ENCODE peak calls at places on chromosomes 11 and 22, in nine cellular contexts. Q is mucosa of descending colon; P is activated gamma-delta T cell; G is activated CD4-positive, alpha-beta memory T cell treated with anti-CD3 and anti-CD28 coated beads, Interleukin-2, amount 10 ng/mL, durations not matched to agents 7 days and 5 days; M is posterior cingulate gyrus; U is NCI-H1417; H is effector CD4-positive, alpha-beta T cell; L is activated T-cell treated with anti-CD3 and anti-CD28 coated beads, Interleukin-2, amount 50 U/mL, for 4 hours; O is left ventricle myocardium inferior. Z is an unnamed sample.

GRCh38 chr11:34404280-34404679 is 34.5 kb upstream of the CAT start:
- DNase-seq in Q (no peak), P (no peak), G (no peak), M (no peak), U (no peak), H (no peak), L (no peak), O (no peak), Z (no peak)

GRCh38 chr11:63768232-63769043 is at the start of gene ZFTA:
- DNase-seq in Q (peak), P (peak), G (peak), M (peak), U (peak), H (peak), L (peak), O (peak), Z (peak)

GRCh38 chr11:114296190-114296978 is at the start of gene NNMT:
- DNase-seq in Q (peak), P (no peak), G (no peak), M (no peak), U (no peak), H (no peak), L (no peak), O (peak), Z (no peak)

GRCh38 chr11:16739326-16739875 is 954 bp downstream of the C11orf58 start:
- DNase-seq in Q (no peak), P (no peak), G (no peak), M (no peak), U (peak), H (no peak), L (no peak), O (no peak), Z (no peak)

GRCh38 chr22:42408815-42409529 is 23.2 kb downstream of the NFAM1 start:
- DNase-seq in Q (no peak), P (no peak), G (no peak), M (no peak), U (no peak), H (no peak), L (no peak), O (no peak), Z (no peak)

GRCh38 chr11:34408580-34409172 is 30.1 kb upstream of the CAT start:
- DNase-seq in Q (no peak), P (no peak), G (no peak), M (no peak), U (no peak), H (no peak), L (no peak), O (no peak), Z (no peak)

GRCh38 chr11:62390727-62391126 is 28.1 kb upstream of the SCGB1A1 start:
- DNase-seq in Q (no peak), P (no peak), G (no peak), M (no peak), U (no peak), H (no peak), L (no peak), O (no peak), Z (no peak)

GRCh38 chr22:21568207-21569075 is 927 bp downstream of the UBE2L3 start:
- DNase-seq in Q (peak), P (no peak), G (peak), M (peak), U (peak), H (no peak), L (peak), O (peak), Z (no peak)

GRCh38 chr22:46518038-46518437 is 19.4 kb downstream of the CELSR1 start:
- DNase-seq in Q (no peak), P (no peak), G (no peak), M (no peak), U (no peak), H (no peak), L (no peak), O (no peak), Z (no peak)

GRCh38 chr11:68643576-68643975 is 40.8 kb upstream of the GAL start:
- DNase-seq in Q (no peak), P (no peak), G (no peak), M (no peak), U (peak), H (no peak), L (no peak), O (no peak), Z (no peak)

GRCh38 chr22:46652930-46653331 is 32.7 kb downstream of the GRAMD4 start:
- DNase-seq in Q (no peak), P (no peak), G (no peak), M (no peak), U (no peak), H (no peak), L (no peak), O (peak), Z (no peak)

GRCh38 chr11:67313125-67313890 is 10.0 kb downstream of the SSH3 start:
- DNase-seq in Q (no peak), P (no peak), G (no peak), M (no peak), U (no peak), H (no peak), L (no peak), O (no peak), Z (no peak)

GRCh38 chr11:61688368-61689163 is 8.4 kb downstream of the DAGLA start:
- DNase-seq in Q (peak), P (no peak), G (no peak), M (no peak), U (no peak), H (no peak), L (no peak), O (peak), Z (no peak)

GRCh38 chr11:94717667-94718066 is 50.5 kb upstream of the AMOTL1 start:
- DNase-seq in Q (no peak), P (no peak), G (no peak), M (no peak), U (no peak), H (no peak), L (no peak), O (no peak), Z (no peak)

GRCh38 chr11:36469063-36469462 is 41.0 kb downstream of the TRAF6 start:
- DNase-seq in Q (no peak), P (no peak), G (peak), M (no peak), U (no peak), H (no peak), L (no peak), O (no peak), Z (no peak)

GRCh38 chr22:32265882-32266767 is 11.0 kb upstream of the SLC5A4 start:
- DNase-seq in Q (peak), P (no peak), G (peak), M (peak), U (peak), H (peak), L (peak), O (peak), Z (peak)

GRCh38 chr22:33895444-33895843 is 24.8 kb downstream of the LARGE1 start:
- DNase-seq in Q (no peak), P (no peak), G (no peak), M (no peak), U (no peak), H (no peak), L (no peak), O (no peak), Z (no peak)

GRCh38 chr11:831951-832528 is 712 bp upstream of the CD151 start:
- DNase-seq in Q (no peak), P (no peak), G (no peak), M (no peak), U (no peak), H (no peak), L (no peak), O (no peak), Z (no peak)

GRCh38 chr11:122163420-122163819 is 47.4 kb upstream of the BLID start:
- DNase-seq in Q (no peak), P (no peak), G (no peak), M (no peak), U (no peak), H (no peak), L (no peak), O (no peak), Z (no peak)

GRCh38 chr11:2803186-2804057 is 82.2 kb downstream of the CDKN1C start:
- DNase-seq in Q (peak), P (no peak), G (no peak), M (peak), U (no peak), H (peak), L (peak), O (peak), Z (no peak)

GRCh38 chr11:18987454-18988231 is 48.4 kb upstream of the MRGPRX1 start:
- DNase-seq in Q (no peak), P (no peak), G (no peak), M (no peak), U (no peak), H (no peak), L (no peak), O (no peak), Z (no peak)

GRCh38 chr11:88117281-88117858 is 57.9 kb downstream of the RAB38 start:
- DNase-seq in Q (no peak), P (no peak), G (no peak), M (no peak), U (no peak), H (no peak), L (no peak), O (no peak), Z (no peak)

GRCh38 chr22:20424937-20425587 is 12.6 kb downstream of the SCARF2 start:
- DNase-seq in Q (no peak), P (no peak), G (no peak), M (no peak), U (no peak), H (no peak), L (no peak), O (peak), Z (no peak)

GRCh38 chr11:126542621-126543020 is 187.1 kb downstream of the ST3GAL4 start:
- DNase-seq in Q (no peak), P (no peak), G (no peak), M (no peak), U (no peak), H (no peak), L (no peak), O (no peak), Z (no peak)

GRCh38 chr22:48153726-48154125 is 1391.3 kb downstream of the TBC1D22A start:
- DNase-seq in Q (peak), P (no peak), G (no peak), M (no peak), U (peak), H (no peak), L (no peak), O (no peak), Z (no peak)

GRCh38 chr11:57778318-57779037 is 16.9 kb downstream of the CTNND1 start:
- DNase-seq in Q (peak), P (no peak), G (no peak), M (peak), U (no peak), H (no peak), L (no peak), O (peak), Z (no peak)

GRCh38 chr22:37486224-37486845 is at the start of gene MFNG:
- DNase-seq in Q (peak), P (peak), G (peak), M (peak), U (peak), H (peak), L (peak), O (peak), Z (peak)

GRCh38 chr22:23102776-23103175 is 32.5 kb downstream of the GNAZ start:
- DNase-seq in Q (no peak), P (no peak), G (no peak), M (no peak), U (no peak), H (no peak), L (no peak), O (no peak), Z (no peak)

GRCh38 chr22:24466831-24467249 is 28.3 kb upstream of the UPB1 start:
- DNase-seq in Q (no peak), P (no peak), G (no peak), M (no peak), U (no peak), H (no peak), L (no peak), O (peak), Z (no peak)

GRCh38 chr11:8019671-8020597 is 32.8 kb downstream of the EIF3F start:
- DNase-seq in Q (no peak), P (no peak), G (no peak), M (peak), U (peak), H (no peak), L (peak), O (no peak), Z (peak)

Z was measured in naive thymus-derived CD4-positive, alpha-beta T cell.